ENCODE peak calls at places on chromosomes 2 and 18, in four cellular contexts. Y is fibroblast of lung; D is neuronal stem cell; F is CD4-positive, alpha-beta memory T cell. J is an unnamed sample. For H3K4me1 and H3K36me3, the result is how much of the 10 kb centered on the place peaks cover.

GRCh38 chr2:124804014-124804940 is 779.2 kb downstream of the CNTNAP5 start:
- DNase-seq in F (no peak), Y (peak), D (peak), J (no peak)

GRCh38 chr18:56799756-56800155 is 148.6 kb downstream of the WDR7 start:
- DNase-seq in Y (peak), D (no peak), F (no peak), J (no peak)

GRCh38 chr2:43539991-43540860 is 55.6 kb downstream of the THADA start:
- DNase-seq in Y (peak), F (no peak), D (no peak), J (no peak)

GRCh38 chr2:170530284-170530745 is 184.8 kb upstream of the SP5 start:
- DNase-seq in Y (peak), F (no peak), D (peak), J (no peak)

GRCh38 chr18:59612461-59612860 is 84.8 kb downstream of the CCBE1 start:
- DNase-seq in F (no peak), Y (peak), D (no peak), J (no peak)

GRCh38 chr2:142052220-142052863 is 78.5 kb downstream of the LRP1B start:
- DNase-seq in D (no peak), Y (no peak), F (no peak), J (no peak)

GRCh38 chr2:46369783-46370182 is 72.6 kb downstream of the EPAS1 start:
- DNase-seq in F (no peak), D (no peak), Y (no peak), J (no peak)

GRCh38 chr18:61203151-61203550 is 130.1 kb upstream of the CDH20 start:
- DNase-seq in Y (no peak), F (no peak), D (no peak), J (no peak)

GRCh38 chr18:7084766-7085080 is 32.9 kb downstream of the LAMA1 start:
- DNase-seq in D (no peak), Y (peak), F (no peak), J (no peak)

GRCh38 chr2:241882090-241882625 is 12.6 kb downstream of the RTP5 start:
- DNase-seq in F (peak), Y (no peak), D (no peak), J (peak)

GRCh38 chr18:62808116-62808515 is 92.8 kb downstream of the PHLPP1 start:
- DNase-seq in Y (no peak), D (no peak), F (no peak), J (no peak)

GRCh38 chr18:74976331-74976909 is 232.5 kb downstream of the PTGR3 start:
- DNase-seq in F (no peak), D (no peak), Y (no peak), J (no peak)

GRCh38 chr2:180411631-180412030 is 404.5 kb upstream of the CWC22 start:
- DNase-seq in Y (no peak), D (no peak), F (no peak), J (no peak)

GRCh38 chr2:191566347-191566746 is 111.6 kb upstream of the NABP1 start:
- DNase-seq in Y (peak), F (peak), D (peak), J (peak)

GRCh38 chr2:23625726-23626125 is 240.7 kb downstream of the KLHL29 start:
- DNase-seq in D (no peak), Y (no peak), F (no peak), J (no peak)

GRCh38 chr18:28091197-28091596 is 85.7 kb downstream of the CDH2 start:
- DNase-seq in D (no peak), Y (no peak), F (no peak), J (no peak)

GRCh38 chr2:197628043-197628500 is 47.3 kb downstream of the RFTN2 start:
- DNase-seq in Y (no peak), F (no peak), D (peak), J (no peak)

GRCh38 chr2:120977582-120978358 is 242.1 kb downstream of the GLI2 start:
- DNase-seq in D (no peak), Y (no peak), F (no peak), J (no peak)

GRCh38 chr2:219010162-219010756 is 17.0 kb upstream of the CRYBA2 start:
- DNase-seq in F (no peak), Y (no peak), D (no peak), J (peak)

GRCh38 chr2:152694161-152694661 is 23.1 kb downstream of the PRPF40A start:
- DNase-seq in Y (peak), F (peak), D (no peak), J (peak)

GRCh38 chr18:48929212-48929612 is 21.6 kb downstream of the SMAD7 start:
- DNase-seq in D (no peak), F (no peak), Y (no peak), J (no peak)
- H3K4me1 ChIP-seq in D (under half), F (half or more), Y (half or more), J (half or more)

GRCh38 chr2:229339613-229340012 is 68.5 kb upstream of the PID1 start:
- DNase-seq in Y (peak), D (no peak), F (no peak), J (no peak)

GRCh38 chr2:229340086-229340760 is 69.1 kb upstream of the PID1 start:
- DNase-seq in D (no peak), F (no peak), Y (peak), J (no peak)

GRCh38 chr2:229330952-229331351 is 59.9 kb upstream of the PID1 start:
- DNase-seq in Y (no peak), F (no peak), D (no peak), J (no peak)

GRCh38 chr2:229335877-229336346 is 64.8 kb upstream of the PID1 start:
- DNase-seq in F (no peak), D (no peak), Y (no peak), J (no peak)

GRCh38 chr2:229335349-229335748 is 64.3 kb upstream of the PID1 start:
- DNase-seq in Y (no peak), D (no peak), F (no peak), J (no peak)
- H3K27ac ChIP-seq in Y (no peak), D (no peak), F (no peak), J (no peak)

DNA sequence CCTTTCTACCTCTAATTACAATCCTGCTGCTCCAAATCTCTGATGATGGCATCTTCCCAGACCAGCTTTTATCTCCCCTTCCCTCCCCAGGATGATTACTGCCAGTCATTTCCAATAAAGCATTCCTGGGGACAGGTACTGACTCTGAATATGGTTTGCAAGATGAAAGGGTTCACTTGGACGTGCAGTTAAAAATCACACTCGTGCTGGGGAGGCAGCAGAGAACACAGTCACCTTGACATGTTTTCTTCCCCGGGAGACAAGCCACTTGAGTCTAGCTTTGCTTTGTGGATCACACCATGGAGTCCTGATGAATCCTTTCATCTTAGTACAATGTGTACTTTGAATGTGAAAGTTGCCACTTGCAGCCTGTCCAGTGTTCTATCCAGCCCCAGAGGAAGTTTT is 175.0 kb downstream of the ALPK2 start:
- DNase-seq in F (no peak), Y (no peak), D (no peak), J (no peak)
- H3K36me3 ChIP-seq in F (under half), Y (under half), D (under half), J (under half)

GRCh38 chr2:240583774-240584173 is 2.8 kb upstream of the CAPN10 start:
- DNase-seq in D (no peak), Y (no peak), F (no peak), J (no peak)
- H3K4me1 ChIP-seq in D (under half), Y (under half), F (half or more), J (half or more)

DNA sequence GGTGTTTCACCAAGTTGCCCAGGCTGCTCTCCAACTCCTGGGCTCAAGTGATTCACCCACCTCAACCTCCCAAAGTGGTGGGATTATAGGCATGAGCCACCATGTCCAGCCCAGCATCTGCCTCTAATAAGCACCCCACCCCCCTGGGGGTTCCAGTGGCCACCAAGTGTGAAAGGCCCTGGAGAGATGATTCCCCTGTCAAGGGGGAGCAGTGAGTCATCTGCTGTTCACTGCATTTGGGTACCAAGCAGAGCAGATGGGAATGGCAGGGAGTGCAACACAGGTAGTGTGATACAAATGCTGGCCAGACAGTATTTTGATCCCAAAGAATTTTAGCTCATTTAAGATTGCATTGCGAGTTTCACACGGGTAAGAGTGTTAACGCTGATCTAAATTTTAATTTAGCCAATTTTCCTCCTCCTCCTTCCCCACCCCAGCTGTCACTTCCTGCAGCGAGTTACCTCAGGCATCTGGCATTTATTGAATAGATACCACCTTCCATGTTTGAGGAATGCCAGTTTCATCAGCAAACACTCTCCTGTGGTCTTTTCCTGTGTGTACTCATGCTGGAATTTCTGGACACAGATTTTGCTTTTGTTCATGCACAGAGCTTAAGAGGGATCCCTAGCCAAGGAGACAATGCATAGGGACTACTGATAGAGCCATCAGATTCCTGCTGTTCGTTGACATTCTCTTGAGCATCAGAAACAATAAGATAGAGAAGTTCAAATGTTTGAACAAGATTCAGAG is 32.4 kb upstream of the NCK2 start:
- DNase-seq in F (no peak), D (no peak), Y (peak), J (no peak)
- H3K27ac ChIP-seq in F (no peak), D (no peak), Y (no peak), J (no peak)

GRCh38 chr2:40725950-40726349 is 274.1 kb upstream of the SLC8A1 start:
- DNase-seq in D (no peak), Y (no peak), F (no peak), J (no peak)

GRCh38 chr2:40719414-40719813 is 267.5 kb upstream of the SLC8A1 start:
- DNase-seq in F (no peak), Y (no peak), D (no peak), J (no peak)

GRCh38 chr2:40723194-40723593 is 271.3 kb upstream of the SLC8A1 start:
- DNase-seq in F (no peak), Y (no peak), D (no peak), J (no peak)

GRCh38 chr2:40725040-40725439 is 273.1 kb upstream of the SLC8A1 start:
- DNase-seq in Y (no peak), F (no peak), D (no peak), J (no peak)

DNA sequence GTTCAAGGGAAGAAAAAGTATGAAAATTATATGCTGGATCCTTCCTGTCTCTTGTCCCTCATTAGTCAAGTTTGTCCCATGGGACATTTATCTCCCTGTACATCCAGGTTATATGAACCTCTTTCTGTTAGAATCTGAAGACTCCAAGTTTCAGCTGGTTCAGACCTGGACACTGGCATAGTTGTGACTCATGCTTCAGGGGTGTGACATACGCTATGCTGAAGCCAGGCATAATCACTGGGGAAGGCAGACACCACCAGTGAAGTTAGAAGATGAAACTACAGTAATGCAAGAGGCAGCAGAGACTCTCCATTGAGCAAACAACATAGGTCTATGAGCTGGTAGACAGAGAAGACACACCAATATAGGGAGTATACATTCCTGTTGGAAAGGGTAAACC is 269.7 kb upstream of the SLC8A1 start:
- DNase-seq in D (no peak), F (no peak), Y (no peak), J (no peak)
- H3K36me3 ChIP-seq in D (under half), F (under half), Y (under half), J (under half)

DNA sequence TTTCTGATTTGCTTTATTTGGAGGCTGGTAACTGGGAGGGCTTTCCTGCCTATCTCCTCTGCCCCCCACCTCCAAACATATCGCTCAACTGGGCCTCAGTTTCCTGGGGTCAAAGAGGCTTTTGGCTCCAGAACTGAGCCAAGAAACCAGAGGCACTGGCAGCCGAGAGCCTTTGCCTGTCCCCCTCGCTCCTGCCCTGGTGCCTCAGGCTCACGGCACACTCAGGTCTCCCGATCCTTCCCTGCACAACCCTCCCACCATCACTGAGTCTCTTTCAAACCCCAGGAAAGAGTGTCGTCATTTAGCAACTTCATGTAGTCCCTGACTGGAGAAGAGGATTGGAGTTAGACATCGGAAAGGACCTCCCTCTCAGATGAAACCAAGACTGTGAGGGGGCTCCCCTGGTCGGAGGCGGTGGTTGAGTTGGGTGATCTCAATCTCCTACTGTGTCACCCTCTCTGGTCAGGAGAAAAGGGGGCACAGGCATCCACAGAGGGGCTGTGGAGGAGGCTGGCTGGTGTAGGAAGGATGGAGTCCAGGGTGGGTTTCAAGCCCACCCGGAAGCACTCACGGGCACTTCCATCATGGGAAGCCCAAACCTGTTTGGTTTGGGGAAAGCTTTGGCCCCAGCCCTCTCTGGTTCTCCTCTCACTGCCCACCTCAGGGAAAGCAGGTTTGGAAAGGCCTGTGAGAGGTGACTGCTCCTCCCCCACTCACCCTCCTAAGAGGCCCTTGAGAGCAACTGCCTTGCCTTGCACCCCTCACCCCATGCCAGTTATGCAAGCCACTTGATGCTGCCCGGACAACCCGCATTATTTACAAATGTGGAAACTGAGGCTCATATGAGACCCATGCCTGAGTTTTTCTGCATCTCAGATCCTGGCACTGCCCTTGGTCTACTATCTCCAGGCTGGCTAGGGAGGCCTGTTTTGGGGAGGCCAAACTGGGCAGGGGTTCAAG is 62.3 kb downstream of the TNS1 start:
- DNase-seq in F (no peak), D (no peak), Y (no peak), J (no peak)
- H3K4me1 ChIP-seq in F (under half), D (under half), Y (half or more), J (under half)